ENCODE peak calls at places on chromosomes 7 and 10, in four cellular contexts. One of them, this sample, is unnamed.

GRCh38 chr10:89458289-89458688 is 43.9 kb downstream of the IFIT5 start:
- DNase-seq in activated naive CD4-positive, alpha-beta T cell: no peak
- DNase-seq in NCI-H1436: no peak
- DNase-seq in IMR-90: peak
- DNase-seq in this sample: peak

GRCh38 chr10:97780991-97781540 is 9.3 kb upstream of the SFRP5 start:
- DNase-seq in activated naive CD4-positive, alpha-beta T cell: no peak
- DNase-seq in NCI-H1436: no peak
- DNase-seq in IMR-90: no peak
- DNase-seq in this sample: no peak

GRCh38 chr7:143490719-143491306 is 13.1 kb downstream of the TAS2R41 start:
- DNase-seq in activated naive CD4-positive, alpha-beta T cell: no peak
- DNase-seq in NCI-H1436: no peak
- DNase-seq in IMR-90: no peak
- DNase-seq in this sample: no peak

GRCh38 chr10:118259288-118259906 is 82.7 kb downstream of the FAM204A start:
- DNase-seq in activated naive CD4-positive, alpha-beta T cell: no peak
- DNase-seq in NCI-H1436: peak
- DNase-seq in IMR-90: peak
- DNase-seq in this sample: no peak

GRCh38 chr7:46080595-46081159 is 159.6 kb upstream of the IGFBP3 start:
- DNase-seq in activated naive CD4-positive, alpha-beta T cell: no peak
- DNase-seq in NCI-H1436: no peak
- DNase-seq in IMR-90: peak
- DNase-seq in this sample: no peak

GRCh38 chr7:2824678-2825461 is 19.2 kb downstream of the GNA12 start:
- DNase-seq in activated naive CD4-positive, alpha-beta T cell: no peak
- DNase-seq in NCI-H1436: no peak
- DNase-seq in IMR-90: peak
- DNase-seq in this sample: no peak

GRCh38 chr10:3945026-3945425 is 160.0 kb upstream of the KLF6 start:
- DNase-seq in activated naive CD4-positive, alpha-beta T cell: no peak
- DNase-seq in NCI-H1436: no peak
- DNase-seq in IMR-90: no peak
- DNase-seq in this sample: no peak

GRCh38 chr10:70634011-70634410 is 31.5 kb upstream of the PRF1 start:
- DNase-seq in activated naive CD4-positive, alpha-beta T cell: no peak
- DNase-seq in NCI-H1436: no peak
- DNase-seq in IMR-90: no peak
- DNase-seq in this sample: no peak

GRCh38 chr7:28405662-28406061 is 6.7 kb upstream of the CREB5 start:
- DNase-seq in activated naive CD4-positive, alpha-beta T cell: no peak
- DNase-seq in NCI-H1436: no peak
- DNase-seq in IMR-90: peak
- DNase-seq in this sample: peak

GRCh38 chr10:17049195-17049594 is 80.4 kb downstream of the CUBN start:
- DNase-seq in activated naive CD4-positive, alpha-beta T cell: no peak
- DNase-seq in NCI-H1436: no peak
- DNase-seq in IMR-90: no peak
- DNase-seq in this sample: no peak

This sample was measured in brain microvascular endothelial cell.